ENCODE peak calls at places on chromosomes 7 and 10, in four cellular contexts. One of them, this sample, is unnamed.

GRCh38 chr7:75737856-75738603 is 711 bp downstream of the HIP1 start:
- DNase-seq in mammary epithelial cell: no peak
- DNase-seq in anterior cingulate cortex: no peak
- DNase-seq in mesothelial cell of epicardium: peak; percentile 55
- DNase-seq in this sample: peak; percentile 76

GRCh38 chr10:76255241-76255640 is 823.8 kb downstream of the LRMDA start:
- DNase-seq in mammary epithelial cell: no peak
- DNase-seq in anterior cingulate cortex: no peak
- DNase-seq in mesothelial cell of epicardium: no peak
- DNase-seq in this sample: no peak

GRCh38 chr10:13276749-13277394 is 23.0 kb downstream of the PHYH start:
- DNase-seq in mammary epithelial cell: no peak
- DNase-seq in anterior cingulate cortex: no peak
- DNase-seq in mesothelial cell of epicardium: no peak
- DNase-seq in this sample: no peak

GRCh38 chr10:35916791-35917190 is 274.7 kb upstream of the FZD8 start:
- DNase-seq in mammary epithelial cell: no peak
- DNase-seq in anterior cingulate cortex: no peak
- DNase-seq in mesothelial cell of epicardium: no peak
- DNase-seq in this sample: no peak

GRCh38 chr10:132302421-132302820 is 5.3 kb downstream of the STK32C start:
- DNase-seq in mammary epithelial cell: no peak
- DNase-seq in anterior cingulate cortex: no peak
- DNase-seq in mesothelial cell of epicardium: no peak
- DNase-seq in this sample: no peak

GRCh38 chr10:122499491-122499941 is 38.2 kb downstream of the HTRA1 start:
- DNase-seq in mammary epithelial cell: no peak
- DNase-seq in anterior cingulate cortex: no peak
- DNase-seq in mesothelial cell of epicardium: no peak
- DNase-seq in this sample: no peak

GRCh38 chr10:22681783-22682183 is 32.6 kb downstream of the PIP4K2A start:
- DNase-seq in mammary epithelial cell: peak; percentile 77
- DNase-seq in anterior cingulate cortex: no peak
- DNase-seq in mesothelial cell of epicardium: no peak
- DNase-seq in this sample: no peak

GRCh38 chr10:84212015-84212414 is 13.3 kb downstream of the LRIT2 start:
- DNase-seq in mammary epithelial cell: no peak
- DNase-seq in anterior cingulate cortex: no peak
- DNase-seq in mesothelial cell of epicardium: no peak
- DNase-seq in this sample: no peak

GRCh38 chr7:10418985-10419384 is 554.7 kb upstream of the PHF14 start:
- DNase-seq in mammary epithelial cell: no peak
- DNase-seq in anterior cingulate cortex: no peak
- DNase-seq in mesothelial cell of epicardium: no peak
- DNase-seq in this sample: no peak

GRCh38 chr7:104240400-104240799 is 32.6 kb upstream of the ORC5 start:
- DNase-seq in mammary epithelial cell: no peak
- DNase-seq in anterior cingulate cortex: no peak
- DNase-seq in mesothelial cell of epicardium: no peak
- DNase-seq in this sample: no peak

GRCh38 chr7:22330903-22331302 is 26.1 kb downstream of the RAPGEF5 start:
- DNase-seq in mammary epithelial cell: no peak
- DNase-seq in anterior cingulate cortex: no peak
- DNase-seq in mesothelial cell of epicardium: no peak
- DNase-seq in this sample: no peak

GRCh38 chr10:17836917-17837316 is 27.8 kb downstream of the MRC1 start:
- DNase-seq in mammary epithelial cell: no peak
- DNase-seq in anterior cingulate cortex: no peak
- DNase-seq in mesothelial cell of epicardium: peak; percentile 45
- DNase-seq in this sample: peak; percentile 49

GRCh38 chr7:155466814-155467675 is 9.1 kb downstream of the EN2 start:
- DNase-seq in mammary epithelial cell: no peak
- DNase-seq in anterior cingulate cortex: no peak
- DNase-seq in mesothelial cell of epicardium: no peak
- DNase-seq in this sample: no peak

GRCh38 chr10:86970152-86970886 is 2.0 kb downstream of the ADIRF start:
- DNase-seq in mammary epithelial cell: peak; percentile 61
- DNase-seq in anterior cingulate cortex: no peak
- DNase-seq in mesothelial cell of epicardium: no peak
- DNase-seq in this sample: peak; percentile 89

GRCh38 chr7:104160375-104160774 is 47.4 kb downstream of the ORC5 start:
- DNase-seq in mammary epithelial cell: no peak
- DNase-seq in anterior cingulate cortex: no peak
- DNase-seq in mesothelial cell of epicardium: no peak
- DNase-seq in this sample: no peak

GRCh38 chr7:97094531-97094930 is 23.0 kb upstream of the SDHAF3 start:
- DNase-seq in mammary epithelial cell: no peak
- DNase-seq in anterior cingulate cortex: no peak
- DNase-seq in mesothelial cell of epicardium: no peak
- DNase-seq in this sample: no peak

GRCh38 chr7:27185013-27185707 is at the start of gene HOXA11:
- DNase-seq in mammary epithelial cell: no peak
- DNase-seq in anterior cingulate cortex: no peak
- DNase-seq in mesothelial cell of epicardium: peak; percentile 39
- DNase-seq in this sample: no peak

GRCh38 chr7:106462365-106462859 is 177.6 kb upstream of the NAMPT start:
- DNase-seq in mammary epithelial cell: peak; percentile 50
- DNase-seq in anterior cingulate cortex: no peak
- DNase-seq in mesothelial cell of epicardium: no peak
- DNase-seq in this sample: no peak

GRCh38 chr7:119935418-119936025 is 337.5 kb upstream of the KCND2 start:
- DNase-seq in mammary epithelial cell: peak; percentile 2
- DNase-seq in anterior cingulate cortex: no peak
- DNase-seq in mesothelial cell of epicardium: no peak
- DNase-seq in this sample: no peak

GRCh38 chr10:130046591-130046990 is 64.0 kb downstream of the C10orf143 start:
- DNase-seq in mammary epithelial cell: no peak
- DNase-seq in anterior cingulate cortex: no peak
- DNase-seq in mesothelial cell of epicardium: peak; percentile 21
- DNase-seq in this sample: no peak

GRCh38 chr10:123831259-123831658 is 60.3 kb downstream of the CPXM2 start:
- DNase-seq in mammary epithelial cell: no peak
- DNase-seq in anterior cingulate cortex: no peak
- DNase-seq in mesothelial cell of epicardium: no peak
- DNase-seq in this sample: no peak

GRCh38 chr7:34949356-34949755 is 87.9 kb downstream of the DPY19L1 start:
- DNase-seq in mammary epithelial cell: no peak
- DNase-seq in anterior cingulate cortex: no peak
- DNase-seq in mesothelial cell of epicardium: no peak
- DNase-seq in this sample: no peak

GRCh38 chr10:97853006-97853405 is 3.4 kb downstream of the GOLGA7B start:
- DNase-seq in mammary epithelial cell: no peak
- DNase-seq in anterior cingulate cortex: no peak
- DNase-seq in mesothelial cell of epicardium: no peak
- DNase-seq in this sample: no peak

GRCh38 chr7:129074994-129075393 is 20.1 kb upstream of the TNPO3 start:
- DNase-seq in mammary epithelial cell: no peak
- DNase-seq in anterior cingulate cortex: no peak
- DNase-seq in mesothelial cell of epicardium: no peak
- DNase-seq in this sample: no peak

GRCh38 chr10:21526952-21527633 is 1.6 kb upstream of the SKIDA1 start:
- DNase-seq in mammary epithelial cell: peak; percentile 62
- DNase-seq in anterior cingulate cortex: no peak
- DNase-seq in mesothelial cell of epicardium: peak; percentile 68
- DNase-seq in this sample: peak; percentile 93

GRCh38 chr10:88147000-88147798 is 283.8 kb downstream of the PTEN start:
- DNase-seq in mammary epithelial cell: no peak
- DNase-seq in anterior cingulate cortex: no peak
- DNase-seq in mesothelial cell of epicardium: no peak
- DNase-seq in this sample: no peak

GRCh38 chr7:134948736-134949135 is 37.6 kb upstream of the AGBL3 start:
- DNase-seq in mammary epithelial cell: no peak
- DNase-seq in anterior cingulate cortex: no peak
- DNase-seq in mesothelial cell of epicardium: no peak
- DNase-seq in this sample: no peak

GRCh38 chr7:22625251-22625650 is 101.7 kb upstream of the IL6 start:
- DNase-seq in mammary epithelial cell: no peak
- DNase-seq in anterior cingulate cortex: no peak
- DNase-seq in mesothelial cell of epicardium: no peak
- DNase-seq in this sample: no peak

GRCh38 chr10:36277459-36277858 is 635.4 kb upstream of the FZD8 start:
- DNase-seq in mammary epithelial cell: no peak
- DNase-seq in anterior cingulate cortex: no peak
- DNase-seq in mesothelial cell of epicardium: no peak
- DNase-seq in this sample: no peak

GRCh38 chr7:2978403-2978802 is 65.3 kb downstream of the CARD11 start:
- DNase-seq in mammary epithelial cell: peak; percentile 46
- DNase-seq in anterior cingulate cortex: no peak
- DNase-seq in mesothelial cell of epicardium: no peak
- DNase-seq in this sample: peak; percentile 88

GRCh38 chr7:140726304-140726703 is 29.8 kb downstream of the NDUFB2 start:
- DNase-seq in mammary epithelial cell: no peak
- DNase-seq in anterior cingulate cortex: no peak
- DNase-seq in mesothelial cell of epicardium: no peak
- DNase-seq in this sample: no peak

GRCh38 chr10:111116211-111116610 is 39.4 kb downstream of the ADRA2A start:
- DNase-seq in mammary epithelial cell: no peak
- DNase-seq in anterior cingulate cortex: no peak
- DNase-seq in mesothelial cell of epicardium: no peak
- DNase-seq in this sample: no peak

GRCh38 chr7:494906-495305 is 24.7 kb downstream of the PDGFA start:
- DNase-seq in mammary epithelial cell: no peak
- DNase-seq in anterior cingulate cortex: no peak
- DNase-seq in mesothelial cell of epicardium: no peak
- DNase-seq in this sample: peak; percentile 19

GRCh38 chr10:53579773-53580172 is 807.2 kb upstream of the MBL2 start:
- DNase-seq in mammary epithelial cell: no peak
- DNase-seq in anterior cingulate cortex: no peak
- DNase-seq in mesothelial cell of epicardium: no peak
- DNase-seq in this sample: no peak